ENCODE peak calls at places on chromosomes 11 and 22, in ten cellular contexts. X is GM23338, J is fibroblast of lung, L is IMR-90, G is HCT116, U is mesendoderm, B is GM23248, O is A549, W is MM.1S, P is astrocyte. T is an unnamed sample.

GRCh38 chr11:18703001-18703763 is 4.6 kb downstream of the TMEM86A start:
- DNase-seq in X (no peak), J (no peak), L (no peak), G (no peak), U (no peak), B (no peak), O (no peak), W (no peak), P (no peak), T (no peak)

GRCh38 chr11:17972987-17973386 is 39.9 kb downstream of the SERGEF start:
- DNase-seq in X (peak), J (peak), L (peak), G (peak), U (peak), B (peak), O (peak), W (no peak), P (peak), T (no peak)

GRCh38 chr22:41968601-41969000 is 642 bp upstream of the SEPTIN3 start:
- DNase-seq in X (no peak), J (no peak), L (peak), G (no peak), U (no peak), B (no peak), O (no peak), W (no peak), P (no peak), T (no peak)

GRCh38 chr11:117194267-117194666 is 4.9 kb upstream of the TAGLN start:
- DNase-seq in X (no peak), J (no peak), L (no peak), G (no peak), U (no peak), B (no peak), O (no peak), W (no peak), P (no peak), T (no peak)

GRCh38 chr11:28107331-28107725 is 628 bp downstream of the KIF18A start:
- DNase-seq in X (peak), J (no peak), L (peak), G (no peak), U (peak), B (peak), O (no peak), W (peak), P (no peak), T (peak)

GRCh38 chr22:49838771-49839717 is 11.4 kb upstream of the BRD1 start:
- DNase-seq in X (peak), J (no peak), L (peak), G (no peak), U (peak), B (no peak), O (no peak), W (no peak), P (peak), T (no peak)

GRCh38 chr11:67303989-67304411 is 670 bp downstream of the SSH3 start:
- DNase-seq in X (peak), J (no peak), L (no peak), G (no peak), U (peak), B (peak), O (no peak), W (no peak), P (no peak), T (no peak)

GRCh38 chr11:36075053-36075452 is 131.2 kb downstream of the LDLRAD3 start:
- DNase-seq in X (no peak), J (peak), L (peak), G (no peak), U (no peak), B (peak), O (no peak), W (no peak), P (peak), T (no peak)

GRCh38 chr11:640021-640706 is 3.1 kb downstream of the DRD4 start:
- DNase-seq in X (peak), J (no peak), L (no peak), G (no peak), U (no peak), B (no peak), O (no peak), W (no peak), P (no peak), T (no peak)

GRCh38 chr11:113396693-113397092 is 9.1 kb downstream of the ANKK1 start:
- DNase-seq in X (no peak), J (no peak), L (no peak), G (no peak), U (no peak), B (no peak), O (no peak), W (no peak), P (no peak), T (no peak)

GRCh38 chr11:17607083-17607429 is 60.0 kb downstream of the OTOG start:
- DNase-seq in X (no peak), J (no peak), L (no peak), G (no peak), U (no peak), B (no peak), O (no peak), W (no peak), P (no peak), T (no peak)

GRCh38 chr11:8009856-8010255 is 22.7 kb downstream of the EIF3F start:
- DNase-seq in X (no peak), J (no peak), L (no peak), G (no peak), U (no peak), B (no peak), O (no peak), W (no peak), P (no peak), T (no peak)

DNA sequence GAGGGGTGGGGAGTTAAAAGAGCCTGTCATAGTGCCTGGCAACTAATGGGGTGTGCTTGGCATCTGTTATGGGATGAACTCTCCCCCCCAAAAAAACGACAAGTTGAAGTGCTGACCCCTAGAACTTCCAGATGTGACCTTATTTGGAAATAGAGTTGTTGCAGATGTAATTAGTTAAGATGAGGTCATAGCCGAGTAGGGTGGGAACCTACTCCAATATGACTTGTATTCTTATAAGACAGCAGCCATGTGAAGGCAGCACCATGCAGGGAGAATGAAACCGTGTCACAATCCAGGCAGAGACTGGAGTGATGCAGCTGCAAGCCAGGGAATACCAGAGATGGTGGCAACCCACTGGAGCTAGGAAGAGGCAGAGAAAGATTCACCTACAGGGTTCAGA is 394.5 kb downstream of the TENM4 start:
- DNase-seq in X (no peak), J (peak), L (peak), G (no peak), U (no peak), B (no peak), O (no peak), W (no peak), P (no peak), T (no peak)
- H3K4me2 ChIP-seq in X (no peak), J (no peak), L (no peak), G (no peak), U (no peak), B (no peak), O (no peak), W (no peak), P (no peak), T (no peak)

DNA sequence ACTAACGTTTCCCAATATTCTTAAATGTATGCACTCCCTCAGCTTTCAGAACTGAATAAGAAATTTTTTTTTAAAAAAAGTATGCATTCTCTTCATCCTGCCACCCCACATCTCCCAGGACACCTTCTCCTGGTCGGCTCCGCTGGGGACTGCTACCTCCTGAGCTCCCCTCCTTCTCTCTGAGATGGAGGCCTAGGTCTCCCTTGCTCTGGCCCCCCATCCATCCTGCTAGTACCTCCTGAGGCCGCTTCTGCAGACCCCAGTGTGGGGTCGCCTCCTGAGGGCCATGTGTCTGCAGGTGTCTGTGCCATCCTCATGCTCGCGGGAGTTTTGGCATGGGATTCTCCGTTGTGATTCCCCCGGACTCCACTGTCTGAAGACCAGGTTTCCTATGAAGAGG is 27.8 kb downstream of the FAM118A start:
- DNase-seq in X (no peak), J (no peak), L (no peak), G (no peak), U (no peak), B (no peak), O (no peak), W (no peak), P (no peak), T (no peak)
- H3K27ac ChIP-seq in X (no peak), J (no peak), L (no peak), G (no peak), U (no peak), B (no peak), O (no peak), W (no peak), P (no peak), T (no peak)

GRCh38 chr11:109929308-109929707 is 163.9 kb upstream of the ZC3H12C start:
- DNase-seq in X (no peak), J (no peak), L (no peak), G (no peak), U (no peak), B (no peak), O (no peak), W (no peak), P (no peak), T (no peak)

DNA sequence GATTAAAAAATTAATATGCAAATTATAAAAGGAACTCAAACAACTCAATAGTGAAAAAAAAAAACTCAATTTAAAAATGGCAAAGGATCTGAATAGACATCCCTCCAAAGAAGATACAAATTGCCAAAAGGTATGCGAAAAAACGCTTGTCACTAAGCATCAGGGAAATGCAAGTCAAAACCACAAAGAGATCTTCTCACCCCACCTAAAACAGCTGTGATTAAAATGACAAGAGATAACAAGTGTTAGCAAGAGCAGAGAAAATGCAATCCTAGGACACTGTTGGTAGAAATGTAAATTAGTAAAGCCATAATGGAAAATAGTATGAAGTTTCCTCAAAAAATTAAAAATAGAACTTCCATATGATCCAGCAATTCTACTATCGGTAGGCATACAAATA is 166.3 kb upstream of the ZC3H12C start:
- DNase-seq in X (no peak), J (no peak), L (no peak), G (no peak), U (peak), B (no peak), O (no peak), W (no peak), P (no peak), T (no peak)
- H3K4me2 ChIP-seq in X (no peak), J (no peak), L (no peak), G (no peak), U (no peak), B (no peak), O (no peak), W (no peak), P (no peak), T (no peak)

GRCh38 chr11:75762885-75763284 is 5.7 kb upstream of the DGAT2 start:
- DNase-seq in X (no peak), J (peak), L (peak), G (no peak), U (no peak), B (peak), O (no peak), W (no peak), P (no peak), T (no peak)
- H3K27ac ChIP-seq in X (no peak), J (no peak), L (peak), G (no peak), U (no peak), B (no peak), O (peak), W (no peak), P (no peak), T (no peak)

GRCh38 chr11:34356576-34356917 is 1.3 kb downstream of the ABTB2 start:
- DNase-seq in X (peak), J (peak), L (peak), G (no peak), U (peak), B (peak), O (no peak), W (no peak), P (peak), T (no peak)

GRCh38 chr11:34354782-34355181 is 3.0 kb downstream of the ABTB2 start:
- DNase-seq in X (no peak), J (peak), L (peak), G (no peak), U (no peak), B (peak), O (no peak), W (no peak), P (peak), T (no peak)

GRCh38 chr11:34356130-34356529 is 1.7 kb downstream of the ABTB2 start:
- DNase-seq in X (peak), J (no peak), L (no peak), G (no peak), U (peak), B (no peak), O (no peak), W (no peak), P (no peak), T (no peak)

GRCh38 chr11:34356918-34357645 is 728 bp downstream of the ABTB2 start:
- DNase-seq in X (peak), J (peak), L (peak), G (no peak), U (peak), B (peak), O (no peak), W (peak), P (peak), T (no peak)

GRCh38 chr11:34355726-34356125 is 2.1 kb downstream of the ABTB2 start:
- DNase-seq in X (no peak), J (no peak), L (no peak), G (no peak), U (peak), B (no peak), O (no peak), W (no peak), P (no peak), T (no peak)
- H3K4me2 ChIP-seq in X (peak), J (peak), L (peak), G (no peak), U (no peak), B (peak), O (peak), W (no peak), P (peak), T (no peak)

GRCh38 chr11:44709966-44710365 is 16.8 kb upstream of the TSPAN18 start:
- DNase-seq in X (no peak), J (peak), L (peak), G (no peak), U (no peak), B (peak), O (no peak), W (no peak), P (peak), T (no peak)

GRCh38 chr11:44709281-44709562 is 17.5 kb upstream of the TSPAN18 start:
- DNase-seq in X (no peak), J (no peak), L (no peak), G (peak), U (peak), B (no peak), O (no peak), W (no peak), P (peak), T (no peak)

GRCh38 chr11:44708523-44709280 is 18.1 kb upstream of the TSPAN18 start:
- DNase-seq in X (no peak), J (no peak), L (no peak), G (no peak), U (no peak), B (no peak), O (no peak), W (no peak), P (peak), T (no peak)

GRCh38 chr11:44708063-44708462 is 18.7 kb upstream of the TSPAN18 start:
- DNase-seq in X (no peak), J (no peak), L (no peak), G (no peak), U (no peak), B (no peak), O (no peak), W (no peak), P (no peak), T (no peak)

DNA sequence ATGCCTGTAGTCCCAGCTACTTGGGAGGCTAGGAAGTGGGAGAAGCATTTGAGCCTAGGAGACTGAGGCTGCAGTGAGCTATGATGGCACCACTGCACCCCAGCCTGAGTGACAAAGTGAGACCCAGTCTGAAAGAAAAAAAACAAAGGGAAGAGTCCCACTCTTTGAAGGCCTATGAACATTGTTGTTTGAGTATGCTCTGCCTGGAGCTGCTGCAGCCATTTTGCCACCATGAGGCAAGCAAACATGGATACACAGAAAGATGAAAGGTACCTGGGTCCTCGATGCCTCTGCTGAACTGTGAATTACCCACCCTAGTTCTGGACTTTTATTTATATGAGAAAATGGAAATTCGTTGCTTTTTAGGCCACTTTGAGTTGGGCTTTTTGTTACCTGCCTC is 19.7 kb upstream of the TSPAN18 start:
- DNase-seq in X (no peak), J (no peak), L (no peak), G (no peak), U (no peak), B (no peak), O (no peak), W (no peak), P (no peak), T (no peak)
- H3K27ac ChIP-seq in X (no peak), J (no peak), L (no peak), G (no peak), U (no peak), B (no peak), O (no peak), W (no peak), P (no peak), T (no peak)

GRCh38 chr22:48103126-48103875 is 1340.9 kb downstream of the TBC1D22A start:
- DNase-seq in X (no peak), J (no peak), L (no peak), G (no peak), U (no peak), B (no peak), O (no peak), W (no peak), P (no peak), T (no peak)
- H3K4me2 ChIP-seq in X (no peak), J (no peak), L (no peak), G (no peak), U (no peak), B (no peak), O (no peak), W (no peak), P (no peak), T (no peak)

DNA sequence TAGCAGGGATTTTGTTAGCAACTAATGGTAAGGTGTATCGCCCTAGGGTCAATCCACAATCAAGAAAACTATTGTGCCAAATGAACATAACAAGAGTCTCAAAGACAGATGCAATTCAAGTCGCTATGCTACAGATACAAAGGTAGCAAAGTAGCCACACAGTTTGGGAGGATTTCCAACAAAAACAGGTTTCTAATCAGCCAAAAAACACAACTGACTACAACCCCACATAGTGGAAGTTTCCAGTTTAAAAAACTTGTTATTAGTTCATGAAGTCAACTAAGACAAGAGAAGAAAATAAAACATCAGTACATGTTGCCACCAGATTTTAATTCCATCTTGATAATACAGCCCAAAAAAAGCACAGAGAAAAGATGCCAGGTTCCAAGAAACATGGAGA is 38.0 kb downstream of the MYH9 start:
- DNase-seq in X (no peak), J (no peak), L (no peak), G (no peak), U (no peak), B (no peak), O (no peak), W (no peak), P (peak), T (no peak)
- H3K27ac ChIP-seq in X (peak), J (no peak), L (no peak), G (no peak), U (no peak), B (peak), O (peak), W (no peak), P (peak), T (no peak)

GRCh38 chr11:2846056-2846455 is 39.5 kb downstream of the CDKN1C start:
- DNase-seq in X (peak), J (no peak), L (peak), G (no peak), U (peak), B (peak), O (no peak), W (no peak), P (peak), T (no peak)

GRCh38 chr11:2846470-2846869 is 39.1 kb downstream of the CDKN1C start:
- DNase-seq in X (no peak), J (no peak), L (no peak), G (no peak), U (no peak), B (no peak), O (no peak), W (no peak), P (no peak), T (no peak)

GRCh38 chr11:2850366-2850765 is 35.2 kb downstream of the CDKN1C start:
- DNase-seq in X (no peak), J (no peak), L (no peak), G (no peak), U (no peak), B (no peak), O (no peak), W (no peak), P (no peak), T (no peak)

GRCh38 chr11:2847511-2847910 is 38.1 kb downstream of the CDKN1C start:
- DNase-seq in X (no peak), J (no peak), L (no peak), G (no peak), U (no peak), B (no peak), O (no peak), W (no peak), P (no peak), T (no peak)

DNA sequence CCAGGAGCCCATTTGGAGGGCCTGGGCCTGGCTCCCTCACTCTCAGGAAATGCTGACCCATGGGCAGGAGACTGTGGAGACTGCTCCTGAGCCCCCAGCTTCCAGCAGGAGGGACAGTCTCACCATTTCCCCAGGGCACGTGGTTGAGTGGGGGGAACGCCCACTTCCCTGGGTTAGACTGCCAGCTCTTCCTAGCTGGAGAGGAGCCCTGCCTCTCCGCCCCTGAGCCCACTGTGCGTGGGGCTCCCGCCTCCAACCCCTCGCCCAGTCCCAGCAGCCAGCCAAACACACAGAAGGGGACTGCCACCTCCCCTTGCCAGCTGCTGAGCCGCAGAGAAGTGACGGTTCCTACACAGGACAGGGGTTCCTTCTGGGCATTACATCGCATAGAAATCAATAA is 37.1 kb downstream of the CDKN1C start:
- DNase-seq in X (no peak), J (no peak), L (no peak), G (no peak), U (no peak), B (no peak), O (no peak), W (no peak), P (no peak), T (no peak)
- H3K4me2 ChIP-seq in X (no peak), J (no peak), L (no peak), G (no peak), U (no peak), B (no peak), O (no peak), W (no peak), P (no peak), T (no peak)